ENCODE peak calls at places on chromosomes 6 and 20, in four cellular contexts. O is mammary epithelial cell, G is GM12865, Z is AG09309. D is an unnamed sample.

GRCh38 chr20:63009988-63010769 is 3.4 kb upstream of the BHLHE23 start:
- DNase-seq in O (no peak), G (peak), Z (no peak), D (peak)

GRCh38 chr6:44855562-44856494 is 468.3 kb downstream of the CDC5L start:
- DNase-seq in O (no peak), G (no peak), Z (peak), D (no peak)

GRCh38 chr20:58746551-58747399 is 54.2 kb downstream of the NPEPL1 start:
- DNase-seq in O (no peak), G (no peak), Z (no peak), D (no peak)

GRCh38 chr6:21996425-21997207 is 300.2 kb downstream of the PRL start:
- DNase-seq in O (peak), G (no peak), Z (no peak), D (no peak)

GRCh38 chr20:1322511-1323245 is 6.3 kb downstream of the SDCBP2 start:
- DNase-seq in O (peak), G (no peak), Z (peak), D (no peak)

GRCh38 chr20:10761232-10761631 is 87.4 kb upstream of the JAG1 start:
- DNase-seq in O (peak), G (no peak), Z (no peak), D (no peak)

GRCh38 chr6:18667612-18668011 is 280.5 kb downstream of the RNF144B start:
- DNase-seq in O (no peak), G (no peak), Z (no peak), D (no peak)

GRCh38 chr20:47809561-47809960 is 24.3 kb upstream of the SULF2 start:
- DNase-seq in O (peak), G (no peak), Z (no peak), D (no peak)

GRCh38 chr6:26059901-26060300 is 27.3 kb upstream of the HFE start:
- DNase-seq in O (no peak), G (no peak), Z (no peak), D (no peak)

GRCh38 chr6:19578489-19578888 is 258.7 kb upstream of the ID4 start:
- DNase-seq in O (no peak), G (no peak), Z (peak), D (no peak)

GRCh38 chr20:7090753-7091310 is 323.3 kb downstream of the BMP2 start:
- DNase-seq in O (no peak), G (no peak), Z (no peak), D (no peak)

GRCh38 chr6:98117072-98117471 is 717.3 kb upstream of the POU3F2 start:
- DNase-seq in O (no peak), G (no peak), Z (no peak), D (no peak)

GRCh38 chr20:25019381-25020155 is 27.0 kb upstream of the APMAP start:
- DNase-seq in O (no peak), G (no peak), Z (no peak), D (no peak)

GRCh38 chr6:85449818-85450577 is at the start of gene NT5E:
- DNase-seq in O (peak), G (peak), Z (no peak), D (peak)

GRCh38 chr6:111752476-111752875 is 120.8 kb downstream of the FYN start:
- DNase-seq in O (no peak), G (no peak), Z (no peak), D (no peak)

GRCh38 chr6:3617681-3618299 is 133.7 kb downstream of the PXDC1 start:
- DNase-seq in O (no peak), G (no peak), Z (no peak), D (no peak)

GRCh38 chr20:237479-237878 is 10.4 kb downstream of the DEFB129 start:
- DNase-seq in O (no peak), G (no peak), Z (no peak), D (peak)

GRCh38 chr6:11994875-11995461 is 17.1 kb upstream of the HIVEP1 start:
- DNase-seq in O (peak), G (no peak), Z (no peak), D (no peak)

GRCh38 chr6:54194067-54194466 is 82.8 kb downstream of the MLIP start:
- DNase-seq in O (peak), G (no peak), Z (peak), D (no peak)

GRCh38 chr20:60107621-60108020 is 149.4 kb downstream of the CDH26 start:
- DNase-seq in O (no peak), G (no peak), Z (no peak), D (no peak)

GRCh38 chr20:54524849-54525248 is 49.5 kb downstream of the DOK5 start:
- DNase-seq in O (no peak), G (no peak), Z (no peak), D (no peak)

GRCh38 chr6:154510144-154510905 is at the start of gene CNKSR3:
- DNase-seq in O (peak), G (peak), Z (peak), D (peak)
- TF ChIP-seq CTCF in O (peak), G (no peak), Z (no peak), D (no peak)

GRCh38 chr6:161200610-161201201 is 73.2 kb downstream of the AGPAT4 start:
- DNase-seq in O (no peak), G (no peak), Z (no peak), D (no peak)
- TF ChIP-seq CTCF in O (no peak), G (no peak), Z (no peak), D (no peak)

DNA sequence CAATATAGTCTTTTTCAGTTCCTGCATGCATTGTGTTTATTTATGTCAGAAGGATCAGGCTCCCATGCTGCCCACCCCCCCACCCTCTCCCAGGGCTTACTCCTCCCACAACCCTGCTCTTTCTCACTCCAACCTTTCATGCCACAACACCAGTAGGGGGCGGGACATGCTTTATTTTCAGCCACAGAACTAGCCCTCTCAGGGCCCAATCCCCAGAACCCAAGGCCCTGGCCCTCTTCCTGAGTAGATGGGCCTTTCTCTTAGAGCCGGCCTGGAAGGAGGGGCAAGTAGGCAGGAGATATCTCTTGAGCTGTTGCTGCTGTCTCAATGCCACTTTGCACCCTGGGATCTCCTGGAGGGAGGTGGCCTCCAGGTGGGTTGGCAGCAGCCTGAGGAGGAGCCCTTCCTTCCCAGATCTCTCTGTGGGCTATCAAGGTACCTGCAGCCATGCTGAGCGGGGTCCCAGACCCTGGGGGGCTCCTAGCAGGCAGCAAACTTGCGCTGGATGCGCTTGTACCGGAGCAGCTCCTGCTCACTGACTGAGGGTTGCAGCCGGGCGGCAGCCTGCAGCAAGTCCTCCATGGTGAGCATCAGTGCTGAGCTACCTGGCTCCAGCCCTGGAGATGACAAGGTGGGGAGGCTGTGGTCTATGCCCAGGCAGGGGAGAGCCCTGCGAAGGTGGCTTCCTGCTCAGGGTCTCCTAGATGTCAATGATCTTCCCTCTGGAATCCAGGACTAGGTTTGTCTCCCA is 3.5 kb downstream of the GNMT start:
- DNase-seq in O (peak), G (peak), Z (no peak), D (no peak)
- TF ChIP-seq CTCF in O (peak), G (no peak), Z (peak), D (peak)

GRCh38 chr6:142756215-142756630 is 188.8 kb downstream of the HIVEP2 start:
- DNase-seq in O (peak), G (no peak), Z (peak), D (no peak)
- TF ChIP-seq CTCF in O (peak), G (no peak), Z (peak), D (no peak)

GRCh38 chr6:93418448-93419303 is 683 bp downstream of the EPHA7 start:
- DNase-seq in O (no peak), G (no peak), Z (no peak), D (peak)

GRCh38 chr6:93416575-93417420 is 2.6 kb downstream of the EPHA7 start:
- DNase-seq in O (peak), G (no peak), Z (no peak), D (peak)

GRCh38 chr6:93418113-93418447 is 1.3 kb downstream of the EPHA7 start:
- DNase-seq in O (no peak), G (no peak), Z (no peak), D (peak)

GRCh38 chr6:93419304-93420162 is at the start of gene EPHA7:
- DNase-seq in O (peak), G (peak), Z (peak), D (peak)

GRCh38 chr6:93417421-93417996 is 1.9 kb downstream of the EPHA7 start:
- DNase-seq in O (no peak), G (no peak), Z (no peak), D (peak)
- TF ChIP-seq CTCF in O (no peak), G (no peak), Z (no peak), D (no peak)

DNA sequence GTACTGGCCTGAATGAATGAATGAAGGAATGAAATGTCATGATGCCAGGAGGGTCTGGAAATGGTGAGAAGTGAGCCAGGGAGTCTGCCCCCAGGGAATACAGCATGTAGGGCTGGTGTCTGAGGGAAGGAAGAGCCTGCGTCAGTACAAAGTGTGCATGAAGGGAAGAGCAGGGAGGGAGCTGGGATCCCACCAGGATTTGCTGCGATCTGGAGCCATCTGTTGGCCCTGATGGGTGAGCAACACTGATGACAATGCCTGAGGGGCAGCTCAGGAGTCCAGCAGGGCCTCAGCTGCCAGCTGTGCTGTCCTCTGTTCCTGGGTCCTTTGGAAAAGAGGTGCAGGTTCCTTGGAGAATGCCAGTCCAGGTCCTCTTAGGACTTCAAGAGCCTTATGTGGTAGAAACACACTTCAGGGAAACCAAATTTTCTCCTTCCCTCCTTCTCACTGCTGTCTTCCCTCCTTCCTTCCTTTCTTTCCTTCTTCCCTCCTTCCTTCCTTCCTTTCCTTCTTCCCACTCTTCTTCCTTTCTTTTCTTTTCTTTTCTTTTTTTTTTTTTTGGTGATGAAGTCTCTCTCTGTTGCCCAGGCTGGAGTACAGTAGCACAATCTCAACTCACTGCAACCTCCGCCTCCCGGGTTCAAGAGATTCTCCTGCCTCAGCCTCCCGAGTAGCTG is 11.5 kb downstream of the BPI start:
- DNase-seq in O (no peak), G (no peak), Z (no peak), D (no peak)
- TF ChIP-seq CTCF in O (no peak), G (no peak), Z (peak), D (no peak)

GRCh38 chr6:159830481-159831372 is 30.7 kb downstream of the PNLDC1 start:
- DNase-seq in O (no peak), G (no peak), Z (no peak), D (no peak)

GRCh38 chr6:159831373-159831679 is 31.2 kb downstream of the PNLDC1 start:
- DNase-seq in O (no peak), G (no peak), Z (no peak), D (no peak)

GRCh38 chr6:159833997-159834601 is 34.0 kb downstream of the PNLDC1 start:
- DNase-seq in O (no peak), G (no peak), Z (no peak), D (no peak)

GRCh38 chr6:159833556-159833955 is 33.5 kb downstream of the PNLDC1 start:
- DNase-seq in O (no peak), G (no peak), Z (peak), D (no peak)

GRCh38 chr6:159832941-159833340 is 32.9 kb downstream of the PNLDC1 start:
- DNase-seq in O (no peak), G (no peak), Z (no peak), D (no peak)
- TF ChIP-seq CTCF in O (no peak), G (no peak), Z (no peak), D (no peak)

GRCh38 chr6:34973547-34974248 is 84.6 kb downstream of the ANKS1A start:
- DNase-seq in O (no peak), G (no peak), Z (no peak), D (no peak)
- TF ChIP-seq CTCF in O (peak), G (no peak), Z (peak), D (no peak)

D was measured in GM10248.